ENCODE peak calls at places on chromosomes 11 and 22, in six cellular contexts. One of them, this sample, is unnamed.

GRCh38 chr22:39364646-39365405 is 15.0 kb downstream of the SYNGR1 start:
- DNase-seq in stomach: no peak
- DNase-seq in ovary: no peak
- DNase-seq in lower leg skin: no peak
- DNase-seq in tibial nerve: no peak
- DNase-seq in right lobe of liver: no peak
- DNase-seq in this sample: no peak

GRCh38 chr11:113546757-113547507 is 71.7 kb upstream of the DRD2 start:
- DNase-seq in stomach: no peak
- DNase-seq in lower leg skin: no peak
- DNase-seq in ovary: no peak
- DNase-seq in tibial nerve: no peak
- DNase-seq in right lobe of liver: no peak
- DNase-seq in this sample: no peak

GRCh38 chr22:25878933-25879332 is 136.9 kb downstream of the MYO18B start:
- DNase-seq in stomach: no peak
- DNase-seq in tibial nerve: no peak
- DNase-seq in ovary: no peak
- DNase-seq in lower leg skin: no peak
- DNase-seq in right lobe of liver: no peak
- DNase-seq in this sample: no peak

GRCh38 chr11:18368236-18368635 is 26.1 kb upstream of the LDHA start:
- DNase-seq in stomach: no peak
- DNase-seq in lower leg skin: no peak
- DNase-seq in tibial nerve: no peak
- DNase-seq in right lobe of liver: no peak
- DNase-seq in ovary: no peak
- DNase-seq in this sample: no peak

GRCh38 chr11:15707971-15708370 is 593.2 kb downstream of the INSC start:
- DNase-seq in ovary: peak
- DNase-seq in lower leg skin: peak
- DNase-seq in right lobe of liver: peak
- DNase-seq in tibial nerve: peak
- DNase-seq in stomach: peak
- DNase-seq in this sample: no peak

GRCh38 chr22:36457688-36458450 is 23.6 kb downstream of the TXN2 start:
- DNase-seq in ovary: peak
- DNase-seq in lower leg skin: no peak
- DNase-seq in right lobe of liver: no peak
- DNase-seq in stomach: no peak
- DNase-seq in tibial nerve: no peak
- DNase-seq in this sample: no peak

GRCh38 chr11:62588966-62589637 is 2.2 kb downstream of the TUT1 start:
- DNase-seq in right lobe of liver: peak
- DNase-seq in ovary: no peak
- DNase-seq in tibial nerve: no peak
- DNase-seq in lower leg skin: no peak
- DNase-seq in stomach: no peak
- DNase-seq in this sample: no peak

GRCh38 chr11:117188620-117189081 is 10.1 kb downstream of the SIDT2 start:
- DNase-seq in stomach: peak
- DNase-seq in right lobe of liver: peak
- DNase-seq in lower leg skin: no peak
- DNase-seq in ovary: no peak
- DNase-seq in tibial nerve: no peak
- DNase-seq in this sample: no peak

GRCh38 chr22:38871360-38872171 is 450 bp downstream of the CBX6 start:
- DNase-seq in ovary: peak
- DNase-seq in stomach: peak
- DNase-seq in tibial nerve: no peak
- DNase-seq in right lobe of liver: peak
- DNase-seq in lower leg skin: no peak
- DNase-seq in this sample: no peak

GRCh38 chr11:16001899-16002426 is 354.4 kb downstream of the SOX6 start:
- DNase-seq in ovary: no peak
- DNase-seq in tibial nerve: no peak
- DNase-seq in right lobe of liver: no peak
- DNase-seq in lower leg skin: no peak
- DNase-seq in stomach: peak
- DNase-seq in this sample: no peak

GRCh38 chr22:36339171-36340065 is 48.3 kb downstream of the MYH9 start:
- DNase-seq in ovary: no peak
- DNase-seq in lower leg skin: no peak
- DNase-seq in stomach: no peak
- DNase-seq in tibial nerve: no peak
- DNase-seq in right lobe of liver: no peak
- DNase-seq in this sample: no peak

GRCh38 chr11:9550209-9550628 is 23.3 kb upstream of the WEE1 start:
- DNase-seq in stomach: no peak
- DNase-seq in right lobe of liver: no peak
- DNase-seq in ovary: no peak
- DNase-seq in lower leg skin: no peak
- DNase-seq in tibial nerve: no peak
- DNase-seq in this sample: no peak

GRCh38 chr11:67422894-67423293 is 5.4 kb upstream of the RPS6KB2 start:
- DNase-seq in tibial nerve: no peak
- DNase-seq in ovary: no peak
- DNase-seq in lower leg skin: no peak
- DNase-seq in stomach: no peak
- DNase-seq in right lobe of liver: no peak
- DNase-seq in this sample: no peak

GRCh38 chr22:21942407-21942895 is 10.2 kb downstream of the PPM1F start:
- DNase-seq in lower leg skin: peak
- DNase-seq in tibial nerve: peak
- DNase-seq in right lobe of liver: peak
- DNase-seq in ovary: no peak
- DNase-seq in stomach: peak
- DNase-seq in this sample: no peak

GRCh38 chr11:6565325-6565724 is 38.1 kb downstream of the RRP8 start:
- DNase-seq in tibial nerve: no peak
- DNase-seq in stomach: no peak
- DNase-seq in lower leg skin: no peak
- DNase-seq in right lobe of liver: no peak
- DNase-seq in ovary: no peak
- DNase-seq in this sample: no peak
- TF ChIP-seq POLR2A in tibial nerve: no peak
- TF ChIP-seq POLR2A in stomach: no peak
- TF ChIP-seq POLR2A in lower leg skin: no peak
- TF ChIP-seq POLR2A in right lobe of liver: no peak
- TF ChIP-seq POLR2A in ovary: no peak
- TF ChIP-seq POLR2A in this sample: no peak

GRCh38 chr11:102566112-102566511 is 35.6 kb upstream of the MMP7 start:
- DNase-seq in tibial nerve: no peak
- DNase-seq in lower leg skin: no peak
- DNase-seq in right lobe of liver: no peak
- DNase-seq in stomach: no peak
- DNase-seq in ovary: no peak
- DNase-seq in this sample: no peak
- TF ChIP-seq POLR2A in tibial nerve: no peak
- TF ChIP-seq POLR2A in lower leg skin: no peak
- TF ChIP-seq POLR2A in right lobe of liver: no peak
- TF ChIP-seq POLR2A in stomach: no peak
- TF ChIP-seq POLR2A in ovary: no peak
- TF ChIP-seq POLR2A in this sample: no peak

GRCh38 chr11:47183969-47184368 is 2.3 kb downstream of the PACSIN3 start:
- DNase-seq in tibial nerve: no peak
- DNase-seq in right lobe of liver: no peak
- DNase-seq in lower leg skin: no peak
- DNase-seq in stomach: no peak
- DNase-seq in ovary: no peak
- DNase-seq in this sample: no peak

GRCh38 chr11:47186937-47187681 is 875 bp upstream of the PACSIN3 start:
- DNase-seq in tibial nerve: peak
- DNase-seq in right lobe of liver: peak
- DNase-seq in lower leg skin: peak
- DNase-seq in ovary: peak
- DNase-seq in stomach: peak
- DNase-seq in this sample: peak

GRCh38 chr11:47186076-47186936 is at the start of gene PACSIN3:
- DNase-seq in stomach: peak
- DNase-seq in ovary: peak
- DNase-seq in tibial nerve: no peak
- DNase-seq in right lobe of liver: peak
- DNase-seq in lower leg skin: no peak
- DNase-seq in this sample: peak

GRCh38 chr11:47184711-47185304 is 1.4 kb downstream of the PACSIN3 start:
- DNase-seq in ovary: peak
- DNase-seq in lower leg skin: no peak
- DNase-seq in tibial nerve: no peak
- DNase-seq in stomach: peak
- DNase-seq in right lobe of liver: peak
- DNase-seq in this sample: no peak

DNA sequence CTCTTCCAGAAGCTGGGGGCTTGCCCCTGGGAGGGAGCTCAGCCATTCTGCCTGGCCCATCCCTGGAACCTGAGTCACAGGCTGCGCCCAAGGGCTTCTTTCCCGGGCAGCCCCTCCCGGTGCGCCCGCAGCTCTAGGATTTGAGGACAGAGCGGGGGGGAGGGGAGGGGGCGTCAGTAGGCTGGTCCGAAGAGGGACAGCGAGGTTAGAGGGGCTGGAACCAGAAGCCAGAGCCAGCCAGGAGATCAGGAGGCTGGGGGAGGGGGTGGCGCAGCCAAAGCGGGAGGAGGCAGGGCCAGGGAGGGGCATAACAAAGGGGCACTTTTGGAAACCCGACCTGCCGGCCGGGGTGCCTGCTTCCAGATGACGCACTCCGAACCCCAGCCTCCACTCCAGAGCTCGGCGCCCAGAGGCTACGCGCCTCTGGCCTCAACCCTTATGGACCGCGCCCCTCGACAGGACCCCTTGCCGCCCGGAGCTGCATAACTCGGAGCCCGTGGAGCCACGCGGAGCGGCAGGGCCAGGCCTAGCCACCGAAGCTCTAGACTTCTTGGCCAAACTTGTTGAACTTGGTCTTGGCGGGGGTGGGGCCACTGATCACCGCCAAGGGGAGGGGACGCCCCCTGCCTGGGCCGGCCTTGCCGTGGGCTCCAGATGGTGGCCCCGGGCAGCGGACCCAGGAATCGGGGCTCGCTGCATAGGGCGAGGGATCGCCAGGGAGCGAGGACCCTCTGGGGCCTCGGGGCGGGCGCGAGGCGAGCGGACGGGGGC is 744 bp downstream of the PACSIN3 start:
- DNase-seq in lower leg skin: no peak
- DNase-seq in tibial nerve: peak
- DNase-seq in ovary: peak
- DNase-seq in stomach: peak
- DNase-seq in right lobe of liver: peak
- DNase-seq in this sample: no peak
- TF ChIP-seq POLR2A in lower leg skin: no peak
- TF ChIP-seq POLR2A in tibial nerve: peak
- TF ChIP-seq POLR2A in ovary: no peak
- TF ChIP-seq POLR2A in stomach: no peak
- TF ChIP-seq POLR2A in right lobe of liver: peak
- TF ChIP-seq POLR2A in this sample: no peak

DNA sequence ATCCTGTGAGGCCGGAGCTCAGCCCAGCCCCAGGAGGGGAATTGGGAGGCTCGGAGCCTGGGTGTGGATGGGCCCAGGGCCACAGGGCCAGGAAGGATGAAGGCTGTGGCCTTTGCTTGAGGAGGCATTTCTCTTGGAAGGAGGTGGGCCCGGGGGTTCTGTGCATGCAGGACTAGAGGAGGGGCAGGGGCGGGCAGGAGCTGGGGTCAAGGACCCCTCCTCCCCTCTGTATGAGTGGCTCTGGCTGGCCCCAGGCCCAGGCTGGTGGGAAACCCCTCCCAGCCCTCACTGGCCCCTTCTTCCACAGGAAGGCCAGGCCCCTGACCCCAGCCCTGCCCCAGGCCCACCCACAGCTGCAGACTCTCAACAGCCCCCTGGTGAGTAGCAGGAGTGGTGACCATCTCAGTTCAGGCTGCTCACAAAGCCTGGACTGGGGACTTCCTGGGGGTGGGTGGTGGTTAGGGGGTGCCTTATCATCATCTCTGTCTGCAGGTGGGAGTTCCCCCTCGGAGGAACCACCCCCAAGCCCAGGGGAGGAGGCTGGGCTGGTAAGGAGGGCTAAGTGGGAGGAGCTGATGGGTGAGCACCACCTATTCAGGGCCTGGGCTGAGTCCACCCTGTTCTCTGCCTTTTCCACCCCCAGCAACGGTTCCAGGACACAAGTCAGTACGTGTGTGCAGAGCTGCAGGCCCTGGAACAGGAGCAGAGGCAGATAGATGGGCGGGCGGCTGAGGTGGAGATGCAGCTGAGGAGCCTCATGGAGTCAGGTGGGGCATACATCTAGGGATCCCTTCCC is 6.0 kb downstream of the KCNK7 start:
- DNase-seq in lower leg skin: no peak
- DNase-seq in tibial nerve: no peak
- DNase-seq in stomach: no peak
- DNase-seq in ovary: no peak
- DNase-seq in right lobe of liver: peak
- DNase-seq in this sample: peak
- TF ChIP-seq POLR2A in lower leg skin: no peak
- TF ChIP-seq POLR2A in tibial nerve: no peak
- TF ChIP-seq POLR2A in stomach: no peak
- TF ChIP-seq POLR2A in ovary: no peak
- TF ChIP-seq POLR2A in right lobe of liver: no peak
- TF ChIP-seq POLR2A in this sample: no peak

DNA sequence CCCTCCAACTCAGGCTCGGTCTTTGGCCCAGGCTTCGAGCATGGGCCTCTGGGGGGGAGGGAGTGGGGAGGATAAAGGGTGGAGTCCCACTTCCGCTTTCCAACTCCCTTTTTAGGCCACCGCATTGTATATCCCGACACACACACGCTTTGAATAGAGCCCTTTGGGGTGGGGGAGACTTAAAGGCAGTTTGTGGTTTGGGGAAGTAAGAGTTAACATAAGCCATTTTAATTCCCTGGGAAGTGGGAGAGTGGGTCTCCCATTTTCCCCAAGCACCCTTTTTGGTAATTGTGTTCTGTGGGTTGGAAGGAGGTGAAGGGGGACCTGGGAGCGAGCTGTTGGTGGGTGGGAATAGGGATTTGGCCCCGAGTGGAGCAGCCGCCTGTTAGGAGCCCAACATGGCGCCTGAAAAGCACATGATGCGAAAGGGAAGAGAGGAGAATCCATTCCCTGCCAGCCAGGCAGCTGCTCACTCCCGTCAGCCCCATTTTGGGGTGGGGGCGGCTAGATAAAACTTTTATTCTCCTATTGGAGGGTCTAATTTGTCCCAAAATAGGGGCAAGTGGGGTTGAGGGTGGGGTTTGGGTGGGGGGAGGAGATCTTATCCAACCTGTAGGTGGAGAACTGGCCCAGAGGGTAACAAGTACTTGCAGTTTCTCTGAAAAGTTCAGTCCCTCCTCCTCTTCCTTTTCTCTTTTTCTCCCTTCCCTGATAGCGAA is 983 bp downstream of the PCF11 start:
- DNase-seq in lower leg skin: peak
- DNase-seq in right lobe of liver: peak
- DNase-seq in ovary: peak
- DNase-seq in stomach: peak
- DNase-seq in tibial nerve: peak
- DNase-seq in this sample: no peak
- TF ChIP-seq POLR2A in lower leg skin: no peak
- TF ChIP-seq POLR2A in right lobe of liver: no peak
- TF ChIP-seq POLR2A in ovary: no peak
- TF ChIP-seq POLR2A in stomach: no peak
- TF ChIP-seq POLR2A in tibial nerve: no peak
- TF ChIP-seq POLR2A in this sample: no peak

This sample was measured in GM12891.